ENCODE peak calls at places on chromosomes 12 and 14, in six cellular contexts. X is H1, D is HCT116, N is K562, P is NT2/D1, U is HepG2. I is an unnamed sample.
A peak's percentile ranks its signal among the peaks of the same experiment; 100 is the strongest.

GRCh38 chr12:3061129-3061857 is 15.9 kb upstream of the TSPAN9 start:
- DNase-seq in X (no peak), D (no peak), N (no peak), P (no peak), U (no peak), I (no peak)

GRCh38 chr12:100435948-100436347 is 37.7 kb upstream of the NR1H4 start:
- DNase-seq in X (no peak), D (no peak), N (no peak), P (no peak), U (no peak), I (no peak)

GRCh38 chr14:106790189-106791036 is 1264.0 kb downstream of the TMEM121 start:
- DNase-seq in X (no peak), D (no peak), N (peak; percentile 12), P (peak; percentile 13), U (peak; percentile 47), I (no peak)

GRCh38 chr12:52691076-52691764 is 11.0 kb upstream of the KRT1 start:
- DNase-seq in X (no peak), D (no peak), N (no peak), P (no peak), U (no peak), I (no peak)

GRCh38 chr12:117662220-117662619 is 300.8 kb upstream of the NOS1 start:
- DNase-seq in X (no peak), D (no peak), N (no peak), P (no peak), U (no peak), I (no peak)

GRCh38 chr12:107655281-107656065 is 30.1 kb upstream of the PWP1 start:
- DNase-seq in X (no peak), D (no peak), N (no peak), P (no peak), U (no peak), I (no peak)

GRCh38 chr12:509494-509893 is 49.8 kb downstream of the B4GALNT3 start:
- DNase-seq in X (no peak), D (no peak), N (no peak), P (no peak), U (no peak), I (no peak)

GRCh38 chr12:24948452-24948815 is 467 bp downstream of the BCAT1 start:
- DNase-seq in X (no peak), D (no peak), N (peak; percentile 35), P (peak; percentile 76), U (no peak), I (peak; percentile 73)

GRCh38 chr12:71752887-71753286 is 1.8 kb upstream of the RAB21 start:
- DNase-seq in X (no peak), D (no peak), N (peak; percentile 75), P (no peak), U (no peak), I (no peak)

GRCh38 chr14:103830511-103831270 is 16.7 kb downstream of the PPP1R13B start:
- DNase-seq in X (no peak), D (no peak), N (no peak), P (no peak), U (no peak), I (no peak)

GRCh38 chr12:95857151-95857550 is 1.6 kb upstream of the SNRPF start:
- DNase-seq in X (no peak), D (no peak), N (no peak), P (no peak), U (peak; percentile 37), I (no peak)
- TF ChIP-seq ZNF274 in X (no peak), D (no peak), N (no peak), P (no peak), U (no peak), I (no peak)

GRCh38 chr14:72444701-72445100 is 449.2 kb downstream of the DPF3 start:
- DNase-seq in X (no peak), D (no peak), N (no peak), P (no peak), U (no peak), I (no peak)

GRCh38 chr14:72443256-72443655 is 450.6 kb downstream of the DPF3 start:
- DNase-seq in X (no peak), D (no peak), N (no peak), P (no peak), U (no peak), I (no peak)

GRCh38 chr14:72439707-72440106 is 454.2 kb downstream of the DPF3 start:
- DNase-seq in X (no peak), D (no peak), N (no peak), P (no peak), U (no peak), I (peak; percentile 28)

GRCh38 chr14:72448212-72448611 is 445.7 kb downstream of the DPF3 start:
- DNase-seq in X (no peak), D (no peak), N (no peak), P (no peak), U (no peak), I (no peak)

GRCh38 chr14:72443991-72444431 is 449.9 kb downstream of the DPF3 start:
- DNase-seq in X (no peak), D (no peak), N (no peak), P (no peak), U (no peak), I (peak; percentile 28)
- TF ChIP-seq ZNF274 in X (no peak), D (no peak), N (no peak), P (no peak), U (no peak), I (no peak)

GRCh38 chr12:39503445-39503844 is 60.5 kb upstream of the KIF21A start:
- DNase-seq in X (no peak), D (peak; percentile 21), N (no peak), P (no peak), U (no peak), I (no peak)

GRCh38 chr12:39505025-39505424 is 62.1 kb upstream of the KIF21A start:
- DNase-seq in X (no peak), D (no peak), N (no peak), P (peak; percentile 28), U (no peak), I (no peak)

GRCh38 chr12:39502657-39503056 is 59.7 kb upstream of the KIF21A start:
- DNase-seq in X (no peak), D (no peak), N (no peak), P (peak; percentile 56), U (no peak), I (no peak)

GRCh38 chr12:39499296-39499695 is 56.4 kb upstream of the KIF21A start:
- DNase-seq in X (no peak), D (no peak), N (no peak), P (no peak), U (no peak), I (no peak)
- TF ChIP-seq ZNF274 in X (no peak), D (no peak), N (no peak), P (no peak), U (no peak), I (no peak)

GRCh38 chr14:92923744-92924103 is 774 bp downstream of the CHGA start:
- DNase-seq in X (no peak), D (no peak), N (no peak), P (no peak), U (no peak), I (no peak)

GRCh38 chr14:92922155-92922735 is 705 bp upstream of the CHGA start:
- DNase-seq in X (no peak), D (no peak), N (no peak), P (no peak), U (no peak), I (no peak)

GRCh38 chr14:92924247-92924646 is 1.3 kb downstream of the CHGA start:
- DNase-seq in X (no peak), D (no peak), N (no peak), P (no peak), U (no peak), I (no peak)

GRCh38 chr14:92925446-92925845 is 2.5 kb downstream of the CHGA start:
- DNase-seq in X (no peak), D (no peak), N (no peak), P (no peak), U (no peak), I (no peak)

GRCh38 chr14:92922883-92923743 is at the start of gene CHGA:
- DNase-seq in X (peak; percentile 31), D (no peak), N (peak; percentile 72), P (peak; percentile 33), U (peak; percentile 36), I (no peak)
- TF ChIP-seq ZNF274 in X (no peak), D (no peak), N (no peak), P (no peak), U (peak; percentile 52), I (no peak)

GRCh38 chr12:109645708-109646107 is 67.9 kb upstream of the FAM222A start:
- DNase-seq in X (no peak), D (no peak), N (no peak), P (no peak), U (no peak), I (no peak)
- TF ChIP-seq ZNF274 in X (no peak), D (no peak), N (no peak), P (no peak), U (no peak), I (no peak)

GRCh38 chr12:7113389-7113871 is 4.4 kb upstream of the C1RL start:
- DNase-seq in X (no peak), D (no peak), N (peak; percentile 34), P (peak; percentile 76), U (no peak), I (no peak)
- TF ChIP-seq ZNF274 in X (no peak), D (no peak), N (no peak), P (no peak), U (no peak), I (no peak)

GRCh38 chr12:119055977-119056376 is 74.6 kb downstream of the SRRM4 start:
- DNase-seq in X (no peak), D (no peak), N (no peak), P (no peak), U (no peak), I (no peak)
- TF ChIP-seq ZNF274 in X (no peak), D (no peak), N (no peak), P (no peak), U (no peak), I (no peak)

DNA sequence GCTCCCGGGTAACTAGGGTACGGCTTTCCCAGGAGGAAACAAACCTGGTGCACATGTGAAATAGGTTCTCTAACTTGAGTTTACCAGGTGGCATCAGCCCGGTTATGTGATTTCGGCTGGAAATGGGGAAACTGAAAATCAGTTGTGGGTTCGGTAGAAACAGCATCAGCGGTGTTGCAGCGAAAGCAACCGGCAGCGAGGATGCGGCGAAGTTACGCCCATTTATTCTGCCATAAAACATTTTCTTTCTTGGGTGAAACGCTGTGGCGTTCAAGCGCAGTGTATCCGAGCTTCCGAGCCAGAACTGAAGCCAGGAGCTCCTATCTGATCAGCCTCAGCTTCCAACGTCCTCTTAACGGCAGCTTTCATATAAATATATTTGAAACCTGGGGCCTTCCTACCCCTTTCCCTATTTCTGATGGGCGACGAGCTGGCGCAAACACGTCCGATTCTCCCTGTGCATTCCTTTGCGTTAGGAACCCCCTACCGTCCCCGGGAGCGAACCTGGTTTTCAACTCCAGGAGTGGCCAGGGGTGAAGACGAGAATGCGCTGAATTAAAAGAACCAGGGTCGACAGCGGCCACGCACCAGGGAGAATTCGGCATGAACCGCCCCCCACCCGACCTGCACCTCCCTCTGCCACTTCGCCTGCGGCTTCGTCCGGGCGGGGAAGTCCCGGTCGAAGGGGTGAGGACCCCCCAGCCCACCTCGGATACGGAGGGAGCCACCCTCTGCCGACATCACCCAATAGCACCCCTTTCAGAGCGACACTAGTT is 1.6 kb downstream of the DPF3 start:
- DNase-seq in X (no peak), D (no peak), N (no peak), P (no peak), U (no peak), I (no peak)
- TF ChIP-seq ZNF274 in X (no peak), D (no peak), N (no peak), P (no peak), U (no peak), I (no peak)